ENCODE peak calls at places on chromosomes 13 and 19, in four cellular contexts. P is erythroblast, N is GM13977, D is DND-41. H is an unnamed sample.

GRCh38 chr19:13920940-13921744 is 15.1 kb downstream of the CC2D1A start:
- DNase-seq in P (peak), D (peak), N (peak), H (peak)

GRCh38 chr13:109725995-109726637 is 60.3 kb downstream of the IRS2 start:
- DNase-seq in D (no peak), N (no peak), P (no peak), H (no peak)

GRCh38 chr13:27797228-27797624 is 4.9 kb downstream of the GSX1 start:
- DNase-seq in D (no peak), P (no peak), N (no peak), H (no peak)

GRCh38 chr13:77522444-77522843 is 13.1 kb upstream of the SCEL start:
- DNase-seq in D (no peak), P (no peak), N (no peak), H (no peak)

GRCh38 chr19:51207747-51208146 is 17.1 kb upstream of the CD33 start:
- DNase-seq in N (no peak), P (no peak), D (no peak), H (no peak)

GRCh38 chr19:2984196-2984490 is 6.8 kb downstream of the TLE6 start:
- DNase-seq in P (no peak), D (no peak), N (peak), H (no peak)

GRCh38 chr19:18861235-18861634 is 29.5 kb downstream of the UPF1 start:
- DNase-seq in N (no peak), D (no peak), P (no peak), H (no peak)

GRCh38 chr13:46119883-46120614 is 15.2 kb upstream of the CPB2 start:
- DNase-seq in P (peak), D (no peak), N (no peak), H (no peak)

GRCh38 chr13:106183410-106184128 is 351.9 kb downstream of the EFNB2 start:
- DNase-seq in P (no peak), N (no peak), D (no peak), H (no peak)

GRCh38 chr19:6730153-6730804 is 7.1 kb downstream of the GPR108 start:
- DNase-seq in P (peak), D (peak), N (no peak), H (peak)

GRCh38 chr19:18735752-18736151 is 52.3 kb downstream of the CRTC1 start:
- DNase-seq in N (no peak), D (no peak), P (no peak), H (peak)

GRCh38 chr19:58252102-58252685 is 23.5 kb downstream of the ZNF544 start:
- DNase-seq in P (peak), D (no peak), N (no peak), H (no peak)

GRCh38 chr13:76764916-76765315 is 121.3 kb downstream of the KCTD12 start:
- DNase-seq in N (no peak), P (no peak), D (no peak), H (no peak)

GRCh38 chr19:6811906-6812305 is 39.4 kb downstream of the VAV1 start:
- DNase-seq in N (no peak), P (peak), D (peak), H (no peak)

GRCh38 chr13:110916671-110917142 is 1.8 kb upstream of the ANKRD10 start:
- DNase-seq in D (no peak), P (no peak), N (no peak), H (no peak)

GRCh38 chr19:11021760-11022144 is 60.9 kb downstream of the SMARCA4 start:
- DNase-seq in D (no peak), N (no peak), P (no peak), H (no peak)

GRCh38 chr19:38816131-38816750 is 3.5 kb upstream of the LGALS4 start:
- DNase-seq in D (no peak), P (no peak), N (no peak), H (no peak)

GRCh38 chr13:92589955-92590354 is 636.7 kb upstream of the GPC6 start:
- DNase-seq in P (no peak), D (no peak), N (no peak), H (no peak)

GRCh38 chr13:112131081-112131739 is 64.3 kb downstream of the SOX1 start:
- DNase-seq in N (no peak), P (no peak), D (no peak), H (no peak)

GRCh38 chr13:87698268-87698667 is 27.1 kb downstream of the SLITRK5 start:
- DNase-seq in D (no peak), N (no peak), P (no peak), H (no peak)

GRCh38 chr19:10975374-10976036 is 14.7 kb downstream of the SMARCA4 start:
- DNase-seq in D (no peak), P (no peak), N (no peak), H (no peak)

GRCh38 chr13:62598708-62599107 is 1183.1 kb upstream of the PCDH20 start:
- DNase-seq in P (no peak), N (no peak), D (no peak), H (no peak)

GRCh38 chr13:111518161-111518791 is 197.8 kb downstream of the TEX29 start:
- DNase-seq in D (no peak), N (no peak), P (no peak), H (no peak)

GRCh38 chr19:13599681-13600080 is 93.4 kb upstream of the CACNA1A start:
- DNase-seq in D (no peak), N (no peak), P (no peak), H (no peak)

GRCh38 chr13:74550039-74550438 is 415.8 kb upstream of the KLF12 start:
- DNase-seq in D (no peak), P (no peak), N (no peak), H (no peak)

GRCh38 chr13:73740681-73741080 is 393.5 kb downstream of the KLF12 start:
- DNase-seq in P (no peak), N (no peak), D (no peak), H (no peak)

GRCh38 chr19:34555447-34555846 is 73.9 kb downstream of the WTIP start:
- DNase-seq in D (peak), P (no peak), N (no peak), H (no peak)

GRCh38 chr13:101785858-101786257 is 333.4 kb downstream of the ITGBL1 start:
- DNase-seq in N (no peak), D (peak), P (peak), H (peak)

GRCh38 chr13:47853236-47853635 is 147.8 kb downstream of the SUCLA2 start:
- DNase-seq in D (no peak), N (no peak), P (no peak), H (no peak)

GRCh38 chr19:3708207-3708931 is at the start of gene TJP3:
- DNase-seq in P (no peak), N (no peak), D (no peak), H (no peak)

GRCh38 chr13:69553976-69554375 is 553.6 kb upstream of the ATXN8OS start:
- DNase-seq in D (no peak), P (no peak), N (no peak), H (no peak)

GRCh38 chr19:50361290-50362029 is 4.0 kb downstream of the NAPSA start:
- DNase-seq in N (no peak), P (no peak), D (no peak), H (no peak)

GRCh38 chr19:4277051-4277700 is 1.9 kb upstream of the SHD start:
- DNase-seq in N (no peak), D (no peak), P (no peak), H (no peak)

GRCh38 chr13:25489238-25489637 is 117.5 kb downstream of the ATP8A2 start:
- DNase-seq in N (no peak), P (no peak), D (no peak), H (no peak)